ENCODE peak calls at places on chromosome 6, in seven cellular contexts. R is OCI-LY7, W is neural progenitor cell, N is hepatocyte, F is MM.1S, B is PC-3, Y is HCT116. S is an unnamed sample.

GRCh38 chr6:88547768-88548167 is 381.6 kb upstream of the CNR1 start:
- DNase-seq in F (no peak), B (no peak), R (no peak), Y (no peak), W (no peak), N (no peak), S (no peak)

GRCh38 chr6:125077453-125077852 is 76.1 kb upstream of the TPD52L1 start:
- DNase-seq in N (no peak), B (no peak), Y (no peak), F (no peak), W (no peak), R (no peak), S (no peak)

GRCh38 chr6:92962846-92963245 is 456.5 kb downstream of the EPHA7 start:
- DNase-seq in F (no peak), B (no peak), Y (no peak), W (no peak), R (no peak), N (no peak), S (no peak)

GRCh38 chr6:156164701-156165454 is 612.3 kb upstream of the ARID1B start:
- DNase-seq in F (no peak), W (no peak), N (no peak), B (peak), Y (no peak), R (no peak), S (no peak)

GRCh38 chr6:11976489-11976888 is 35.6 kb upstream of the HIVEP1 start:
- DNase-seq in Y (no peak), N (no peak), F (no peak), R (no peak), B (no peak), W (no peak), S (no peak)

GRCh38 chr6:155801046-155801445 is 345.4 kb upstream of the NOX3 start:
- DNase-seq in Y (no peak), F (no peak), N (no peak), B (no peak), W (no peak), R (no peak), S (no peak)

GRCh38 chr6:35722121-35722761 is 14.6 kb upstream of the ARMC12 start:
- DNase-seq in W (no peak), B (no peak), Y (no peak), N (no peak), R (no peak), F (no peak), S (no peak)

GRCh38 chr6:42742116-42742894 is 3.6 kb downstream of the TBCC start:
- DNase-seq in F (no peak), B (peak), W (no peak), R (peak), N (no peak), Y (no peak), S (peak)

GRCh38 chr6:5499644-5500306 is 238.5 kb downstream of the FARS2 start:
- DNase-seq in N (no peak), F (no peak), R (no peak), W (no peak), B (peak), Y (no peak), S (peak)

GRCh38 chr6:31204751-31205145 is 34.3 kb upstream of the POU5F1 start:
- DNase-seq in W (no peak), R (no peak), B (no peak), N (no peak), Y (no peak), F (no peak), S (peak)

GRCh38 chr6:105795913-105796517 is 290.1 kb upstream of the PRDM1 start:
- DNase-seq in F (no peak), N (peak), B (peak), R (no peak), Y (no peak), W (no peak), S (peak)

GRCh38 chr6:145815875-145816274 is 1.3 kb upstream of the FBXO30 start:
- DNase-seq in Y (no peak), F (no peak), N (peak), W (no peak), R (peak), B (no peak), S (peak)

GRCh38 chr6:25960689-25961088 is 1.9 kb upstream of the TRIM38 start:
- DNase-seq in W (no peak), B (no peak), F (no peak), Y (no peak), N (no peak), R (peak), S (no peak)

GRCh38 chr6:126180585-126180984 is 159.3 kb upstream of the CENPW start:
- DNase-seq in R (no peak), B (peak), F (no peak), N (no peak), W (no peak), Y (peak), S (peak)

GRCh38 chr6:123994168-123994567 is 190.5 kb downstream of the NKAIN2 start:
- DNase-seq in F (no peak), W (no peak), N (no peak), B (no peak), R (no peak), Y (no peak), S (no peak)

GRCh38 chr6:90894285-90895144 is 307.6 kb upstream of the MAP3K7 start:
- DNase-seq in N (no peak), W (no peak), R (no peak), F (no peak), B (peak), Y (no peak), S (no peak)

GRCh38 chr6:137033828-137034227 is 10.9 kb downstream of the IL20RA start:
- DNase-seq in B (peak), R (no peak), W (no peak), F (peak), Y (no peak), N (no peak), S (no peak)

GRCh38 chr6:132734694-132735236 is 20.9 kb upstream of the VNN1 start:
- DNase-seq in F (no peak), R (no peak), W (no peak), Y (peak), N (peak), B (peak), S (peak)

GRCh38 chr6:322940-323729 is 30.8 kb downstream of the DUSP22 start:
- DNase-seq in R (peak), F (peak), Y (no peak), B (no peak), W (no peak), N (no peak), S (no peak)

GRCh38 chr6:72624557-72625160 is 2.8 kb downstream of the KCNQ5 start:
- DNase-seq in W (peak), B (peak), R (peak), F (peak), Y (no peak), N (peak), S (peak)

GRCh38 chr6:168333039-168333438 is 13.5 kb upstream of the DACT2 start:
- DNase-seq in Y (peak), F (no peak), B (no peak), R (peak), N (no peak), W (peak), S (peak)

GRCh38 chr6:154166140-154166539 is 127.1 kb downstream of the OPRM1 start:
- DNase-seq in Y (no peak), B (peak), N (no peak), W (no peak), R (peak), F (no peak), S (no peak)

GRCh38 chr6:46279874-46280273 is 109.1 kb upstream of the ENPP5 start:
- DNase-seq in W (no peak), Y (no peak), R (no peak), N (no peak), B (no peak), F (no peak), S (peak)

GRCh38 chr6:41209976-41210375 is 9.0 kb upstream of the TREML2 start:
- DNase-seq in Y (no peak), B (no peak), R (no peak), W (no peak), N (no peak), F (no peak), S (no peak)

GRCh38 chr6:36798852-36799251 is 40.4 kb downstream of the CPNE5 start:
- DNase-seq in N (no peak), Y (no peak), W (no peak), B (no peak), R (no peak), F (no peak), S (no peak)

GRCh38 chr6:106724848-106725247 is 95.5 kb downstream of the QRSL1 start:
- DNase-seq in W (no peak), R (no peak), F (no peak), N (no peak), B (peak), Y (no peak), S (no peak)

GRCh38 chr6:50845499-50846108 is 26.9 kb downstream of the TFAP2B start:
- DNase-seq in R (no peak), F (no peak), B (no peak), W (peak), N (no peak), Y (no peak), S (no peak)

GRCh38 chr6:36362551-36363389 is 24.7 kb downstream of the ETV7 start:
- DNase-seq in W (no peak), R (no peak), F (no peak), N (no peak), B (no peak), Y (no peak), S (peak)

GRCh38 chr6:33213989-33214335 is 5.7 kb downstream of the RING1 start:
- DNase-seq in W (no peak), B (no peak), N (no peak), R (no peak), F (no peak), Y (no peak), S (no peak)
- TF ChIP-seq EZH2phosphoT487 in W (no peak), B (no peak), N (no peak), R (no peak), F (no peak), Y (no peak), S (no peak)

DNA sequence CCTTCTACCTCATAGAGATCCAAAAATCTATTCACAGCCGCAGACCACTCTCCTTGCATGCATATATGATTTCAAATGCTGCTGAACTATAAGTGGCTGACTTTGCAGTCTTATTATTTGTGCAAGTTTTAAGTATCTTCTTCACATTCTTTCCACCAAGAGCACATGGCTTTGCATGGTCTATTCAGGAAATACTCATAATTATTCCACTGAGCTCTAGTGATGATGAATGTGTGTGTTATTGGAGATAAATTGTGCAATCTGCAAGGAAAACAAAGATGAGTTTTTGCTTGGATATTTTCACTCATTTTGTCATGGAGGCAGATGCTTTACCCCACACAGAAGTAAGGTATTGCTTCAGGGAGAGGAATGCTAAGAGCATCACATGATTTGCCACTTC is 764.6 kb downstream of the TBC1D32 start:
- DNase-seq in B (no peak), W (no peak), Y (no peak), R (no peak), N (no peak), F (no peak), S (no peak)
- H2AFZ ChIP-seq in B (no peak), W (peak), Y (no peak), R (no peak), N (no peak), F (no peak), S (no peak)

GRCh38 chr6:166958926-166959861 is 2.8 kb upstream of the RNASET2 start:
- DNase-seq in W (no peak), N (no peak), Y (no peak), B (no peak), R (peak), F (no peak), S (no peak)

GRCh38 chr6:166957087-166957804 is 896 bp upstream of the RNASET2 start:
- DNase-seq in F (no peak), W (peak), R (peak), B (no peak), N (peak), Y (no peak), S (peak)

GRCh38 chr6:166960609-166960978 is 4.2 kb upstream of the RNASET2 start:
- DNase-seq in F (no peak), R (no peak), N (no peak), Y (no peak), B (no peak), W (no peak), S (no peak)

GRCh38 chr6:166957805-166958076 is 1.4 kb upstream of the RNASET2 start:
- DNase-seq in B (no peak), W (peak), R (peak), Y (no peak), N (no peak), F (no peak), S (no peak)

GRCh38 chr6:166959906-166960608 is 3.7 kb upstream of the RNASET2 start:
- DNase-seq in R (no peak), N (no peak), B (no peak), F (no peak), W (no peak), Y (no peak), S (no peak)
- TF ChIP-seq EZH2phosphoT487 in R (no peak), N (no peak), B (no peak), F (no peak), W (no peak), Y (no peak), S (no peak)

GRCh38 chr6:140660295-140660694 is 1285.8 kb upstream of the CITED2 start:
- DNase-seq in B (no peak), F (no peak), N (no peak), R (no peak), Y (no peak), W (no peak), S (no peak)

GRCh38 chr6:140663772-140664171 is 1289.3 kb upstream of the CITED2 start:
- DNase-seq in Y (no peak), B (no peak), F (no peak), R (peak), W (no peak), N (no peak), S (no peak)

GRCh38 chr6:140663094-140663493 is 1288.6 kb upstream of the CITED2 start:
- DNase-seq in W (no peak), Y (no peak), B (no peak), F (no peak), N (no peak), R (no peak), S (no peak)

DNA sequence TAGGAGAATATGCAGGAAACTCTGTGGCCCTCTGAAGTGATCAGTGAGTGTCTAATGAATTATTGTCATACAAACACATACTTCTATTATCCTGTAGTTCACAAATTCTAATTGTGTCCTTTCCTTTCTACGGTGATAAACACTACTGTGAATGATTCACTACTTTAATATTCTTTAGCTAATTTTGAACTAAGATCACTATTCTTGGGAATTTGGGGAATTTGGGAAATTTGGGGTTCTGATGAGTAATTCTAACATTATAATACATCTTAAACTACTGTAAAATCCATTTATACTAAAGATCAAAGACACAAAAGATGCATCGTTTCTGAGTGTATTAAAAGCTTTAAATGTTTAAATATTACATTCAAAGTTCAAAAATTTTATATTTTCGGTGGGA is 1287.2 kb upstream of the CITED2 start:
- DNase-seq in B (no peak), F (no peak), W (no peak), R (no peak), N (no peak), Y (no peak), S (peak)
- H2AFZ ChIP-seq in B (no peak), F (no peak), W (no peak), R (peak), N (no peak), Y (no peak), S (peak)

GRCh38 chr6:101018157-101018556 is 137.0 kb upstream of the ASCC3 start:
- DNase-seq in W (no peak), B (no peak), R (no peak), F (no peak), N (no peak), Y (no peak), S (no peak)
- TF ChIP-seq EZH2phosphoT487 in W (no peak), B (no peak), R (no peak), F (no peak), N (no peak), Y (no peak), S (no peak)

GRCh38 chr6:135181333-135182119 is 418 bp downstream of the MYB start:
- DNase-seq in Y (no peak), N (peak), W (peak), R (peak), B (no peak), F (peak), S (peak)

GRCh38 chr6:135183532-135184440 is 2.7 kb downstream of the MYB start:
- DNase-seq in N (peak), R (peak), B (peak), F (peak), Y (peak), W (peak), S (peak)

GRCh38 chr6:135180458-135181332 is at the start of gene MYB:
- DNase-seq in R (peak), N (peak), W (peak), F (peak), Y (no peak), B (peak), S (peak)

GRCh38 chr6:135182993-135183531 is 2.0 kb downstream of the MYB start:
- DNase-seq in N (peak), Y (no peak), B (peak), R (peak), F (peak), W (peak), S (peak)

GRCh38 chr6:135182120-135182992 is 1.2 kb downstream of the MYB start:
- DNase-seq in F (peak), Y (no peak), N (peak), W (peak), B (peak), R (peak), S (peak)
- H2AFZ ChIP-seq in F (peak), Y (peak), N (peak), W (peak), B (peak), R (peak), S (peak)

DNA sequence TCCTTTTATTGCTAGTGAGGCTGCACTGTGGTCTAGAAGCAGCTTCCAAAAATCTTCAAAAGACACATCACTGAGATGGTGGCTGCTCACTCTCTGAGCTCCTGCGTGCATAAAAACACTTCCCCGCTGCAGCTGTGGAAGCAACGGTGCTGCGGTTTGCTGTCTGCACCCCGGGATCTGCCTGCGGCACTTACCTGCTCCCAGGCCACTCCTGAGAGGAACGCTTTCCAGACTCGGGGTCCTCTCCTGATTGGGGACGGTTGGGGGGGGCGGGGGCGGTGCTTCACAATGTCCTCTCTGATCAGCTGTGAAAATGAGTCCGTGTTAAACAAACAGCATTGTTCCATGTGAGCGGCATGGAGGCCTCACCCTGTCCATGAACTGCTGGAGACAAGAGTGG is 77.8 kb downstream of the TMEM242 start:
- DNase-seq in B (no peak), W (no peak), F (no peak), N (no peak), Y (no peak), R (no peak), S (peak)
- TF ChIP-seq EZH2phosphoT487 in B (no peak), W (no peak), F (no peak), N (no peak), Y (no peak), R (no peak), S (no peak)

GRCh38 chr6:82017316-82017715 is 230.2 kb downstream of the IBTK start:
- DNase-seq in F (no peak), N (peak), R (no peak), Y (peak), B (peak), W (peak), S (peak)
- H2AFZ ChIP-seq in F (no peak), N (no peak), R (no peak), Y (no peak), B (no peak), W (no peak), S (no peak)

DNA sequence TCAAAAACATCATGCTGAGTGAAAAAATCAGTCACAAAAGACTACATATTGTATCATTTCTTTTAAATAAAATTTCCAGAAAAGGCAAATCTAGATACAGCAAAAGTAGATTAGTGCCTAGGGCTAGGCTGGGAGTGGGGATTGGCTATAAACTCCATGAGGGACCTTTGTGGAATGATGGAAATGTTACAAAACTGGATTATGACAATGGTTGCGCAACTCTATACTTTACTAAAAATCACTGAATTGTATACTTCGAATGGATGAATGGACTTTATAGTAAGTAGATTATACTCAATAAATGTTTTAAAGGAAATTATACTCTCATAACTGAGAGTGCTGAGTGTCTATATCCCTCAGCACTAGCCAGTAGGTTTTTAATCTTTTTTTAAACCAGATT is 4.3 kb downstream of the HMGN3 start:
- DNase-seq in Y (no peak), B (peak), W (no peak), N (no peak), R (no peak), F (no peak), S (peak)
- TF ChIP-seq EZH2phosphoT487 in Y (no peak), B (no peak), W (no peak), N (no peak), R (no peak), F (no peak), S (no peak)

DNA sequence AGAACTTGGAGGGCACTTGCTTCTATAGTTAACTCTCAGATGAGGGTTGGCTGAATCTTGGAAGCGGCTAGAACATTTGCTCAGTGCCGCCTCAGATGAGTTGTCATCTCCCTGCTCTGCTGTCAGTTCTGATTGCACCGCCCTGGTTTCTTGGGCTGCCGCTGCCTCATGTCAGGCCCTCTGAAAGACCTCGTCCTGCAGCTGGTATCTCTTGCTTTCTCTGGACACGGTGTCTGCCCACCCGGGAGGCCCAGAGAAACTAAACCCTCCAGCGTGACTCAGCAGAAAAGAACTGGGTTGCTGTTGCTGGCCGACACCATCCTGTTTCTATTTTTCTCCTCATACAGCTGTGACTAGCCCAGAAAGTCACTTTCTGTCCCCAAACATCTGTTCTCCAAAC is 355.4 kb downstream of the CD83 start:
- DNase-seq in N (no peak), Y (no peak), F (peak), W (no peak), R (no peak), B (no peak), S (peak)
- H2AFZ ChIP-seq in N (no peak), Y (no peak), F (no peak), W (no peak), R (no peak), B (no peak), S (peak)